ENCODE peak calls at places on chromosomes 2 and 18, in nine cellular contexts. H is suprapubic skin, D is K562, S is endothelial cell of umbilical vein, L is sigmoid colon, N is prostate gland, Z is breast epithelium, W is GM12878, U is transverse colon. Y is an unnamed sample. For H3K36me3, the result is how much of the 10 kb centered on the place peaks cover.

GRCh38 chr2:238108423-238109201 is 8.5 kb downstream of the ESPNL start:
- DNase-seq in Z (no peak), N (no peak), W (peak), D (no peak), H (peak), L (peak), S (no peak), U (peak), Y (peak)

GRCh38 chr2:177717831-177718618 is 325.5 kb downstream of the AGPS start:
- DNase-seq in L (no peak), S (peak), Z (no peak), N (no peak), H (no peak), D (peak), W (no peak), U (no peak), Y (no peak)

GRCh38 chr18:49400398-49401072 is 59.9 kb downstream of the DYM start:
- DNase-seq in W (no peak), L (no peak), U (no peak), N (no peak), Z (no peak), S (peak), D (no peak), H (no peak), Y (no peak)

GRCh38 chr18:13266208-13267100 is 47.9 kb downstream of the LDLRAD4 start:
- DNase-seq in D (no peak), W (no peak), Z (peak), U (no peak), H (peak), N (no peak), L (no peak), S (no peak), Y (peak)

GRCh38 chr18:78240867-78241266 is 738.8 kb upstream of the SALL3 start:
- DNase-seq in D (no peak), L (no peak), Z (no peak), H (no peak), W (no peak), S (no peak), N (no peak), U (no peak), Y (no peak)

GRCh38 chr18:48889115-48889941 is 61.4 kb downstream of the SMAD7 start:
- DNase-seq in N (no peak), U (no peak), H (no peak), L (peak), S (no peak), Z (no peak), W (no peak), D (no peak), Y (peak)

GRCh38 chr2:203352604-203353255 is 24.5 kb downstream of the ABI2 start:
- DNase-seq in W (no peak), S (no peak), D (no peak), U (no peak), L (no peak), H (no peak), N (no peak), Z (no peak), Y (no peak)

GRCh38 chr2:71547616-71548285 is 94.4 kb downstream of the DYSF start:
- DNase-seq in H (no peak), D (no peak), W (no peak), L (no peak), N (no peak), Z (no peak), U (no peak), S (no peak), Y (peak)

GRCh38 chr2:210363876-210364275 is 48.9 kb upstream of the MYL1 start:
- DNase-seq in S (no peak), W (no peak), L (no peak), N (no peak), Z (no peak), U (no peak), H (no peak), D (no peak), Y (no peak)

GRCh38 chr18:46759885-46760284 is 3.0 kb upstream of the ST8SIA5 start:
- DNase-seq in Z (no peak), U (no peak), H (no peak), W (no peak), N (no peak), S (no peak), D (no peak), L (no peak), Y (no peak)

GRCh38 chr18:59546164-59546563 is 151.1 kb downstream of the CCBE1 start:
- DNase-seq in L (no peak), W (no peak), Z (no peak), S (no peak), U (no peak), H (no peak), N (no peak), D (peak), Y (no peak)

GRCh38 chr2:120913972-120914838 is 178.5 kb downstream of the GLI2 start:
- DNase-seq in S (no peak), U (no peak), N (no peak), W (no peak), Z (no peak), L (no peak), D (no peak), H (no peak), Y (no peak)

GRCh38 chr18:65725421-65726050 is 25.3 kb upstream of the CDH7 start:
- DNase-seq in N (peak), Z (no peak), S (no peak), L (no peak), U (peak), W (no peak), H (no peak), D (peak), Y (no peak)

GRCh38 chr2:85769987-85770362 is 16.2 kb downstream of the ATOH8 start:
- DNase-seq in S (no peak), N (no peak), W (no peak), U (no peak), L (no peak), D (no peak), Z (no peak), H (no peak), Y (no peak)

GRCh38 chr2:6368271-6368670 is 497.4 kb downstream of the CMPK2 start:
- DNase-seq in U (no peak), Z (no peak), D (no peak), N (no peak), W (no peak), S (no peak), H (no peak), L (no peak), Y (no peak)

GRCh38 chr2:74148457-74149248 is 941 bp upstream of the BOLA3 start:
- DNase-seq in S (no peak), H (no peak), W (no peak), Z (no peak), N (no peak), D (no peak), L (no peak), U (no peak), Y (no peak)

GRCh38 chr2:80117401-80117800 is 187.2 kb downstream of the LRRTM1 start:
- DNase-seq in W (no peak), D (no peak), N (no peak), U (no peak), Z (no peak), L (no peak), H (no peak), S (no peak), Y (no peak)

GRCh38 chr2:236744316-236745105 is 174.9 kb downstream of the ACKR3 start:
- DNase-seq in D (no peak), W (no peak), U (no peak), H (no peak), L (no peak), S (no peak), N (no peak), Z (no peak), Y (no peak)

GRCh38 chr2:46519265-46519664 is 39.9 kb downstream of the TMEM247 start:
- DNase-seq in Z (no peak), S (no peak), U (no peak), H (no peak), D (no peak), W (no peak), L (no peak), N (no peak), Y (no peak)

GRCh38 chr18:50119363-50119762 is 75.6 kb downstream of the MYO5B start:
- DNase-seq in H (no peak), D (no peak), L (no peak), S (no peak), N (no peak), W (no peak), Z (no peak), U (no peak), Y (no peak)

GRCh38 chr2:177393381-177393780 is 808 bp downstream of the AGPS start:
- DNase-seq in D (no peak), S (no peak), L (no peak), Z (no peak), W (no peak), U (peak), H (no peak), N (no peak), Y (no peak)

GRCh38 chr2:127778447-127778846 is 32.5 kb downstream of the WDR33 start:
- DNase-seq in H (no peak), Z (no peak), L (no peak), W (no peak), D (no peak), N (no peak), S (no peak), U (no peak), Y (no peak)

GRCh38 chr2:97868986-97869721 is 126.6 kb downstream of the TMEM131 start:
- DNase-seq in U (peak), D (no peak), H (no peak), L (no peak), N (no peak), S (peak), Z (no peak), W (no peak), Y (no peak)

GRCh38 chr2:134420256-134420655 is 166.4 kb downstream of the MGAT5 start:
- DNase-seq in Z (no peak), D (no peak), L (no peak), N (no peak), U (no peak), W (no peak), H (no peak), S (no peak), Y (no peak)

GRCh38 chr2:201774546-201774945 is 6.2 kb downstream of the ALS2 start:
- DNase-seq in Z (no peak), S (no peak), L (no peak), W (no peak), N (no peak), U (no peak), H (no peak), D (no peak), Y (no peak)

GRCh38 chr18:58800582-58800981 is 64.1 kb upstream of the ZNF532 start:
- DNase-seq in S (no peak), D (no peak), W (peak), H (no peak), L (no peak), U (no peak), N (no peak), Z (no peak), Y (no peak)

GRCh38 chr2:241272298-241272721 is 43.2 kb downstream of the HDLBP start:
- DNase-seq in N (peak), U (peak), H (no peak), W (no peak), Z (no peak), L (peak), D (no peak), S (peak), Y (peak)

GRCh38 chr18:62558015-62558663 is 35.3 kb downstream of the ZCCHC2 start:
- DNase-seq in L (no peak), N (no peak), Z (no peak), W (no peak), H (no peak), U (no peak), S (no peak), D (no peak), Y (no peak)

GRCh38 chr18:27673861-27674260 is 488.8 kb upstream of the CHST9 start:
- DNase-seq in L (no peak), H (no peak), W (no peak), N (no peak), S (no peak), D (no peak), U (no peak), Z (no peak), Y (no peak)

DNA sequence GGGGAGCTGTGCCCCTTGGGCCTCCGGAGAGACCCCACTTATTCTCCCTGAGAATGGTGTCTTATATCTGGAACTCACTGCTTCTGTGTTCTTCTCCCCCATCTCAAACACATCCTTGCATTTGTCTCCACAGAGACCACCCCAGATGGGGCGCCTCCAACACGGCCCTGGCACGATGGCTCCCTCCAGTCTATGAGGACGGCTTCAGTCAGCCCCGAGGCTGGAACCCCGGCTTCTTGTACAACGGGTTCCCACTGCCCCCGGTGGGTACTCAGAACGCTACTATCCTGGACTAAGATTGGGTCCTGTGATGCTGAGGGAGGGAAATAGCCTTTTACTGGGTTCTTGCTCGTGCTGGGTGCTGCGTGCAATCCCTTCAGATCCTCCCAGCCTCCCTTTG is 40.3 kb downstream of the TPO start:
- DNase-seq in L (no peak), D (no peak), Z (no peak), W (no peak), S (no peak), U (no peak), N (no peak), H (no peak), Y (no peak)
- TF ChIP-seq POLR2AphosphoS5 in L (no peak), D (no peak), Z (no peak), W (no peak), S (no peak), U (no peak), N (no peak), H (no peak), Y (no peak)

DNA sequence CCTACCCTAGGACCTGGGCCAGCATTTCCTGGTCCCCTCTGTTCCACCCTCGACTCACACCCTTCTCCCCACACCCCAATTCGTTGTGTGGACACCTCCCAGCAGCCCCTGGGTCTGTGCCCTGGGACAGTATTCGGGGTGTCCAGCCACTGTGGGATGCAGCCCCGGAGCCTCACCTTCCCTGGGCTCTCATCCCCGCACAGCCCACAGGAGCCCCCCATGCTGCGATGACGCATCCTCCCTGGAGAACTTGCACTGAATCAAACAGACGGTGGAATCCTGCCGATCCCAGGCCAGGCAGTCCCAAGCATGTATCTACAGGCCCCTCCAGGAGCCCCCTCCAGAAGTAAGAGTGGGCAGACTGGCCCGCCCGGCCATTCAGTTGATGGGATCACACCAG is 9.7 kb downstream of the ITM2C start:
- DNase-seq in D (no peak), N (no peak), U (no peak), H (peak), W (no peak), L (peak), S (no peak), Z (no peak), Y (peak)
- H3K36me3 ChIP-seq in D (under half), N (under half), U (under half), H (under half), W (under half), L (under half), S (under half), Z (under half), Y (half or more)

DNA sequence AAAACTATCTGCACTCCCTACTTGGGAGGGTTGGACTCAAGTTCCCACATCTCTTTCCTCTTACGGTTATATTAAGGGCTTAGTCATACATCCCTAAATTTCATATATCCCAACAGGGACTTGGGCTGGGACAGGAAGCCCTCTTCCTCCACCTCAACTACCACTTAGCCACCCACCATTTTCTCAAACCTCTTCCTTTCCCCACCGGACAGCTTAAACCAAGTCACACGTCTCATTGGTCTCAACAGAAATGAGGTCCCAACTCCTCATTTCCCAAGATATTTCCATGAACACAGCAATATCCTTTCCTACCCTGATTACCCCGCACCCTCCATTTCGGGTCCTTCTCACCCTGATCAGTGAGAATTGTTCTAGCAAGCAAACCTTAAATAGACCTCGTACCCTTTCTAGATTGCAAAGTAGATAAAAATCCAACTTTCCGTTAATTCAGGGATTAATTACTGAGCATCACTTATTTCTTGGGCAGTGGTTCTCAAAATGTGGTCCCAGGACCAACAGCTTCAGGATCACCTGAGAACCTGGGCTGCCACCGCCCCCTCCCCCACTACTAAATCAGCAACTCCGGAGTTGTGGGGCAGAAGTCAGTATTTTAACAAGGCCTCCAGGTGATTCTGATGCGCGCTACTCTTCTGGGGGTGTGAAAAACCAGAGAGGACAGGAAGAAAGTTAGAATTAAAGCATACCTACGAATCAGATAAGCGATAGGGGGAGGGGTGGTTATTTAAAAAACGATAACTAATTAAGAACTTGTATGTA is 548 bp downstream of the ZSCAN30 start:
- DNase-seq in H (no peak), N (peak), S (no peak), U (peak), L (peak), D (peak), Z (peak), W (no peak), Y (no peak)
- TF ChIP-seq POLR2AphosphoS5 in H (no peak), N (no peak), S (no peak), U (no peak), L (no peak), D (no peak), Z (no peak), W (no peak), Y (no peak)

GRCh38 chr2:15620857-15621471 is 29.3 kb downstream of the DDX1 start:
- DNase-seq in S (no peak), U (no peak), H (no peak), N (no peak), W (no peak), D (no peak), Z (no peak), L (no peak), Y (no peak)
- H3K36me3 ChIP-seq in S (under half), U (half or more), H (half or more), N (under half), W (under half), D (half or more), Z (under half), L (under half), Y (under half)

GRCh38 chr2:67503066-67503795 is 106.1 kb downstream of the ETAA1 start:
- DNase-seq in U (no peak), Z (no peak), S (peak), N (no peak), W (no peak), L (no peak), D (no peak), H (no peak), Y (no peak)
- TF ChIP-seq POLR2AphosphoS5 in U (no peak), Z (no peak), S (peak), N (no peak), W (no peak), L (no peak), D (no peak), H (no peak), Y (no peak)

GRCh38 chr2:224780096-224780495 is 63.9 kb upstream of the CCDC195 start:
- DNase-seq in L (no peak), Z (no peak), H (no peak), W (no peak), S (no peak), N (no peak), U (no peak), D (no peak), Y (no peak)
- H3K36me3 ChIP-seq in L (under half), Z (under half), H (under half), W (under half), S (under half), N (under half), U (under half), D (under half), Y (under half)

DNA sequence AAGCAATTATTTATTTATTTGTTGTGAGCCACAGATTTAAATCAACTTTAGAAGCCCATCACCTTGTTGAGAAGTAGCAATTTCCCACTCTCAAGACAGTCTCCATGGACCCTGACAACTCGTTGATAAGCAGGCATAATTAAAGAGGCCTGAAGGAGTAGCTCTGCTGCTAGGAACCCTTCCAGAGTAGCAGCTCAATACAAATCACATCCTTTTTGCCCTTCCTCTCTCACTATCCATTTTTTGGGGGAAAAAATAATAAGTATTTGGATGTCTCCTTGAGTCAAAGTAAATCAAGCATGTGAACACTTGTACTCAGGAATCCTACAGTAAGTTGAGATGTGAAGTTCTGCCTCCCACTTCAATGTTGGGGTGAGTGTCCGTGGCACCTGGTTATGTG is 190.8 kb upstream of the CCDC150 start:
- DNase-seq in H (no peak), Z (no peak), N (no peak), S (no peak), W (no peak), L (no peak), D (no peak), U (no peak), Y (no peak)
- TF ChIP-seq POLR2AphosphoS5 in H (no peak), Z (no peak), N (no peak), S (no peak), W (peak), L (no peak), D (no peak), U (no peak), Y (no peak)

GRCh38 chr2:96830064-96830562 is 13.7 kb downstream of the ANKRD23 start:
- DNase-seq in S (no peak), L (no peak), D (no peak), U (no peak), H (no peak), W (no peak), Z (no peak), N (no peak), Y (peak)

GRCh38 chr2:96832401-96832750 is 11.4 kb downstream of the ANKRD23 start:
- DNase-seq in W (no peak), Z (no peak), H (no peak), S (no peak), L (no peak), U (no peak), D (no peak), N (no peak), Y (no peak)

GRCh38 chr2:96835830-96836229 is 8.0 kb downstream of the ANKRD23 start:
- DNase-seq in L (no peak), H (no peak), U (no peak), Z (no peak), S (no peak), W (no peak), N (no peak), D (no peak), Y (no peak)

GRCh38 chr2:96831679-96832078 is 12.1 kb downstream of the ANKRD23 start:
- DNase-seq in H (no peak), N (no peak), U (no peak), D (no peak), W (no peak), S (no peak), Z (no peak), L (no peak), Y (no peak)

GRCh38 chr2:96832751-96833507 is 10.9 kb downstream of the ANKRD23 start:
- DNase-seq in Z (peak), H (no peak), D (no peak), U (no peak), S (no peak), N (peak), L (peak), W (no peak), Y (peak)
- H3K36me3 ChIP-seq in Z (under half), H (half or more), D (half or more), U (under half), S (under half), N (under half), L (under half), W (under half), Y (half or more)

GRCh38 chr2:8573234-8573941 is 108.5 kb upstream of the ID2 start:
- DNase-seq in N (no peak), H (peak), Z (peak), L (peak), S (no peak), D (no peak), U (no peak), W (no peak), Y (no peak)

GRCh38 chr2:8575011-8575750 is 106.7 kb upstream of the ID2 start:
- DNase-seq in N (no peak), U (peak), Z (no peak), D (no peak), H (peak), W (no peak), L (peak), S (no peak), Y (peak)

GRCh38 chr2:8574196-8575010 is 107.5 kb upstream of the ID2 start:
- DNase-seq in Z (no peak), H (peak), N (no peak), U (no peak), D (no peak), S (no peak), W (no peak), L (peak), Y (peak)

GRCh38 chr2:8572712-8573233 is 109.1 kb upstream of the ID2 start:
- DNase-seq in D (no peak), U (no peak), S (no peak), L (peak), H (peak), Z (no peak), W (no peak), N (no peak), Y (no peak)

DNA sequence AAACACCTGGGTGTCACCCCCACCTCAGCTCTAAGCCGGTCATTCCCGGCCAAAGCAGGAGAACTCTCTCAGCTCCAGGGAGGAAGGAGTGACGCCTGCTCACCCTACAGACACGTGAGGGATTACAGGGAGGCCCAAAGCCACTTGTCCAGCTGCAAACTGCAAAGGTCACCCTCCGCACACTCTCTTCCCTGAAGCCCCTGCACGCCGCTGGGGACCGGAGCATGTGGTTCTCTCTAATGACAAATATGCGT is 108.0 kb upstream of the ID2 start:
- DNase-seq in L (no peak), U (no peak), D (no peak), N (no peak), W (no peak), H (no peak), S (no peak), Z (no peak), Y (no peak)
- TF ChIP-seq POLR2AphosphoS5 in L (no peak), U (no peak), D (no peak), N (no peak), W (no peak), H (no peak), S (no peak), Z (peak), Y (no peak)